ENCODE peak calls at places on chromosomes 1 and 21, in four cellular contexts. Z is GM23248, B is left ventricle myocardium inferior, N is trophoblast cell. F is an unnamed sample.

GRCh38 chr1:11925938-11926292 is 312 bp downstream of the KIAA2013 start:
- DNase-seq in B (no peak), Z (peak; percentile 40), N (peak; percentile 21), F (no peak)

GRCh38 chr1:93877529-93877928 is 1.5 kb downstream of the DNTTIP2 start:
- DNase-seq in Z (no peak), N (no peak), B (no peak), F (no peak)

GRCh38 chr1:90616395-90616794 is 100.7 kb downstream of the BARHL2 start:
- DNase-seq in Z (peak; percentile 15), N (peak; percentile 54), B (no peak), F (peak; percentile 2)

GRCh38 chr1:53546409-53547155 is 87.4 kb downstream of the DMRTB1 start:
- DNase-seq in Z (no peak), N (no peak), B (peak; percentile 2), F (no peak)

GRCh38 chr1:51878616-51879336 is at the start of gene NRDC:
- DNase-seq in B (peak; percentile 100), Z (peak; percentile 100), N (peak; percentile 100), F (peak; percentile 100)

GRCh38 chr1:18951818-18952391 is 4.6 kb downstream of the IFFO2 start:
- DNase-seq in N (peak; percentile 68), B (no peak), Z (no peak), F (no peak)

GRCh38 chr1:25996966-25997758 is 701 bp downstream of the PAFAH2 start:
- DNase-seq in N (peak; percentile 82), Z (peak; percentile 79), B (no peak), F (peak; percentile 28)

GRCh38 chr1:179794669-179795068 is 51.6 kb downstream of the FAM163A start:
- DNase-seq in N (peak; percentile 58), B (no peak), Z (no peak), F (no peak)

GRCh38 chr1:38944547-38944946 is 2.9 kb upstream of the RHBDL2 start:
- DNase-seq in Z (no peak), N (peak; percentile 36), B (no peak), F (no peak)

GRCh38 chr1:75136921-75137641 is 2.9 kb downstream of the LHX8 start:
- DNase-seq in B (no peak), Z (peak; percentile 54), N (peak; percentile 4), F (no peak)

GRCh38 chr1:42052300-42052699 is 100.9 kb upstream of the GUCA2B start:
- DNase-seq in B (no peak), N (no peak), Z (peak; percentile 26), F (no peak)

GRCh38 chr1:219713981-219714381 is 101.1 kb upstream of the ZC3H11B start:
- DNase-seq in Z (no peak), N (no peak), B (no peak), F (no peak)

GRCh38 chr1:22808186-22808845 is 97.7 kb downstream of the EPHB2 start:
- DNase-seq in N (no peak), B (no peak), Z (peak; percentile 95), F (peak; percentile 76)

GRCh38 chr1:162632234-162632666 is at the start of gene DDR2:
- DNase-seq in N (no peak), B (peak; percentile 58), Z (peak; percentile 96), F (no peak)

GRCh38 chr1:28518745-28519341 is 13.0 kb downstream of the RCC1 start:
- DNase-seq in Z (peak; percentile 54), B (no peak), N (peak; percentile 27), F (peak; percentile 29)

GRCh38 chr1:208358681-208359080 is 114.5 kb upstream of the PLXNA2 start:
- DNase-seq in B (no peak), Z (no peak), N (peak; percentile 66), F (no peak)

GRCh38 chr21:42818328-42818749 is 61.0 kb downstream of the WDR4 start:
- DNase-seq in N (peak; percentile 81), Z (peak; percentile 73), B (peak; percentile 63), F (no peak)

GRCh38 chr1:19735419-19736127 is 64.1 kb downstream of the TMCO4 start:
- DNase-seq in B (peak; percentile 66), Z (peak; percentile 99), N (no peak), F (no peak)

GRCh38 chr21:18298228-18298627 is 53.6 kb downstream of the CHODL start:
- DNase-seq in N (no peak), B (no peak), Z (no peak), F (no peak)

GRCh38 chr1:32372149-32372756 is 9.9 kb downstream of the TSSK3 start:
- DNase-seq in Z (no peak), N (no peak), B (no peak), F (no peak)

GRCh38 chr1:152026895-152027294 is 9.9 kb downstream of the S100A11 start:
- DNase-seq in N (no peak), Z (no peak), B (no peak), F (no peak)

GRCh38 chr1:95207223-95207935 is 26.6 kb upstream of the RWDD3 start:
- DNase-seq in Z (no peak), B (no peak), N (no peak), F (no peak)

GRCh38 chr1:3369437-3370076 is 84.9 kb upstream of the ARHGEF16 start:
- DNase-seq in B (peak; percentile 45), N (no peak), Z (peak; percentile 98), F (peak; percentile 41)

GRCh38 chr1:145985502-145986439 is 10.6 kb downstream of the TXNIP start:
- DNase-seq in N (peak; percentile 27), Z (peak; percentile 54), B (peak; percentile 58), F (no peak)

GRCh38 chr1:230157409-230158390 is 90.7 kb downstream of the GALNT2 start:
- DNase-seq in B (no peak), N (no peak), Z (no peak), F (no peak)

GRCh38 chr1:109659997-109660755 is 4.3 kb downstream of the GSTM4 start:
- DNase-seq in Z (no peak), B (no peak), N (no peak), F (no peak)

GRCh38 chr1:212858461-212859265 is 588 bp downstream of the FLVCR1 start:
- DNase-seq in N (peak; percentile 38), Z (peak; percentile 70), B (peak; percentile 16), F (peak; percentile 40)

GRCh38 chr1:112402682-112403643 is 6.9 kb downstream of the CTTNBP2NL start:
- DNase-seq in Z (peak; percentile 36), B (no peak), N (peak; percentile 23), F (no peak)

GRCh38 chr1:188782220-188782841 is 1695.3 kb downstream of the BRINP3 start:
- DNase-seq in N (peak; percentile 73), B (no peak), Z (peak; percentile 44), F (peak; percentile 7)

GRCh38 chr1:91176250-91176649 is 154.4 kb upstream of the ZNF644 start:
- DNase-seq in Z (no peak), B (no peak), N (no peak), F (no peak)

GRCh38 chr1:154990276-154990675 is 3.1 kb upstream of the LENEP start:
- DNase-seq in Z (no peak), B (no peak), N (no peak), F (no peak)

DNA sequence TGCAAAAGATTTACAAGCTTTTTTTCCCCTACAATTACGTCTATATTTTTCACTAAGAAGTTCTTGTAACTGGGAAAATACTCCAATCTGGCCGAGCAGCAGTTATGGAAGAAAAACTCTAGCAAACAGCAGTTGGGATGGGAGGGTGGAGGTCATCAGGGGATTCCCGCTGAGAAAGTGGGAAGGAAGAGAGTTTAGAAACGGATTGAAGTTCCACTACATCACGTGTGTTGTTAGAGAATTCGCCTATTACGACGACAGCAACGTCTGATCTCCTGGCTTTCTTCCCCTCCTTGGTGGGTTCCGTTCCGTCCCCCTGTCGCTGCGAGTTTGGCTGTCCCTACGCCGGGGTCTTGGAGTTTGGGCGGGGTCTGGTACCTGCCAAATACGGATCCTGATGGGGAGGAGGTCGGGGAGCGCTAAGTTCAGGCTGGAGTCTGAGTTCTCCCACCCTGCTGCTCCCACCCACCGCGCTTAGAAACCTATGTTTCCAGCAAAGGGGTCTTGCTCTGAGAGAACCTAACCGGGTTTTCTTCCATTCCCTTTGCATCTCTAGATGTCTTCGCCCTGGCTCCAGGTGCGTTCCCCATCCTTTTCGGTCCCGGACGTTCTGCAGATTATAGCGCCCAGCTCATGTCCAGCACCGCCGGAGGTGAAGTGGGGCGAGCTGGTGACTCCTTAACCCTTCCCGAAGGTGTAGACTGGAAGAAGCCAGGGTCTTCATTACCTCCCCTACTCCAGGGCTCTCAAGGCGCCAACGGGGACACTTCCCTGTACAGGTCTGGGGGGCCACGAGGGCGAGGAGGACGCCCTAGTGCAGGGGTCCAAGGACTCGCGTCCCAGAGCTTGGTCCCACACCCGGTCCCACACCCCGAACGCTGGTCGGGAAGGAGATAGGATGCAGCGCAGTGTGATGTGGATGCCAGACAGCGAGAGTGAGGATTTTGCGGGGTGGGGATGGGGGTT is 688 bp upstream of the KCNK2 start:
- DNase-seq in Z (peak; percentile 58), N (no peak), B (no peak), F (no peak)
- H3K27me3 ChIP-seq in Z (no peaks in the 10 kb centered on the region), N (peaks cover 34% of the 10 kb centered on the region), B (peaks cover 85% of the 10 kb centered on the region), F (peaks cover 53% of the 10 kb centered on the region)

GRCh38 chr1:226733876-226734414 is 5.1 kb downstream of the ITPKB start:
- DNase-seq in Z (peak; percentile 12), N (no peak), B (no peak), F (no peak)

GRCh38 chr1:226735576-226735975 is 3.5 kb downstream of the ITPKB start:
- DNase-seq in N (no peak), B (no peak), Z (no peak), F (no peak)

GRCh38 chr1:226736001-226736907 is 2.8 kb downstream of the ITPKB start:
- DNase-seq in B (peak; percentile 39), N (no peak), Z (no peak), F (no peak)

GRCh38 chr1:226733309-226733708 is 5.8 kb downstream of the ITPKB start:
- DNase-seq in B (no peak), N (no peak), Z (no peak), F (no peak)

GRCh38 chr1:226734611-226735153 is 4.4 kb downstream of the ITPKB start:
- DNase-seq in Z (no peak), N (no peak), B (no peak), F (no peak)
- H3K4me1 ChIP-seq in Z (peaks cover 3% of the 10 kb centered on the region), N (no peaks in the 10 kb centered on the region), B (peaks cover 90% of the 10 kb centered on the region), F (peaks cover 4% of the 10 kb centered on the region)

DNA sequence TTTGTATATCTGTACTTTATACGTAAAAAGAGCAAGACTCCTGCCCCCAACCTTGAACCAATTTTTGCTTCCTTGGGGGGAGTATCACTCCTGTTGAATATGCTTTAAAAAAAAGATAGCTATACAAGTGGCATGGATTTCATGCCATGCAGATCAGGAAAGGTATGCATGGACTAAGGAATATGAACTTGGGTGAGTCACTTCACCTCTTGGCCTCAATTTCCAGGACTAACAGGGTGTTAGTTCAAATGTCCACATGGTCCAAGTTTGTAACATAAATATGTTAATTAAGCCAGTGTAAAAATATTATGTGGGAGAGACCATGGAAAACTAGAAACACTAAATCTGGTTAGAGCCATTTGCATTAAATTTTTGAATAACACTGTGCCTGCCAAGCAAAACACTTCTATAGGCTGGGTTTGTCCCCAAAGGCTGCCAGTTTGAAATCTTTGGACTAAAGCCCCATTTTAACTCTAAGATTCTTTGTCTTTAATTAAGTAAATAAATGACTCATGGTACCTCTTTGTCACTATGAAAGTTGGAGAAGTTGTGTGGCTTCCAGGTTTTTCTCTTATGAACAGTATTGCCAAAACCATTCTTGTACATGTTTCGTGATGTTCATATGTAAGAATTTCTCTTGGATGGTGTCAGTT is 33.1 kb downstream of the FAM177B start:
- DNase-seq in Z (peak; percentile 16), N (no peak), B (no peak), F (no peak)
- H3K27ac ChIP-seq in Z (no peak overlapping the region), N (no peak overlapping the region), B (no peak overlapping the region), F (no peak overlapping the region)

GRCh38 chr1:993379-993995 is 6.4 kb downstream of the HES4 start:
- DNase-seq in B (no peak), N (no peak), Z (no peak), F (no peak)

GRCh38 chr1:997728-998050 is 2.2 kb downstream of the HES4 start:
- DNase-seq in N (no peak), B (no peak), Z (no peak), F (no peak)

GRCh38 chr1:998051-998821 is 1.7 kb downstream of the HES4 start:
- DNase-seq in N (no peak), Z (no peak), B (no peak), F (no peak)

GRCh38 chr1:996851-997727 is 2.8 kb downstream of the HES4 start:
- DNase-seq in Z (no peak), B (no peak), N (peak; percentile 28), F (no peak)

GRCh38 chr1:995665-996633 is 3.9 kb downstream of the HES4 start:
- DNase-seq in Z (no peak), B (no peak), N (no peak), F (no peak)
- H3K27me3 ChIP-seq in Z (peaks cover 6% of the 10 kb centered on the region), B (no peaks in the 10 kb centered on the region), N (peaks cover 32% of the 10 kb centered on the region), F (peaks cover 52% of the 10 kb centered on the region)